ENCODE peak calls at places on chromosomes 11 and 22, in nine cellular contexts. U, I, W, G, M, H, K, C and L are unnamed samples. For H3K4me1, the result is how much of the 10 kb centered on the place peaks cover.

GRCh38 chr11:14347494-14347893 is 11.5 kb downstream of the RRAS2 start:
- DNase-seq in U (no peak), I (no peak), W (no peak), G (no peak), M (no peak), H (no peak), K (no peak), C (no peak), L (no peak)

GRCh38 chr11:95816037-95816436 is 25.7 kb downstream of the CEP57 start:
- DNase-seq in U (no peak), I (no peak), W (no peak), G (no peak), M (no peak), H (no peak), K (no peak), C (no peak), L (no peak)

GRCh38 chr11:69705246-69705856 is 1.5 kb upstream of the FGF19 start:
- DNase-seq in U (no peak), I (no peak), W (no peak), G (no peak), M (no peak), H (no peak), K (no peak), C (no peak), L (no peak)

GRCh38 chr22:42819412-42820069 is 37.5 kb downstream of the ARFGAP3 start:
- DNase-seq in U (no peak), I (peak), W (no peak), G (no peak), M (no peak), H (no peak), K (no peak), C (no peak), L (no peak)

GRCh38 chr11:67996622-67997459 is 7.1 kb downstream of the UNC93B1 start:
- DNase-seq in U (peak), I (peak), W (no peak), G (peak), M (peak), H (peak), K (peak), C (peak), L (no peak)

GRCh38 chr11:133082453-133082781 is 449.9 kb downstream of the OPCML start:
- DNase-seq in U (peak), I (peak), W (no peak), G (peak), M (no peak), H (no peak), K (no peak), C (no peak), L (no peak)

GRCh38 chr11:11416917-11417316 is 63.9 kb upstream of the CSNK2A3 start:
- DNase-seq in U (no peak), I (no peak), W (no peak), G (no peak), M (no peak), H (no peak), K (no peak), C (no peak), L (no peak)

GRCh38 chr11:35115688-35116030 is 23.3 kb upstream of the CD44 start:
- DNase-seq in U (no peak), I (no peak), W (no peak), G (no peak), M (no peak), H (no peak), K (no peak), C (no peak), L (peak)

GRCh38 chr11:126339866-126340434 is 15.5 kb upstream of the ST3GAL4 start:
- DNase-seq in U (peak), I (peak), W (no peak), G (peak), M (no peak), H (peak), K (no peak), C (no peak), L (no peak)

GRCh38 chr11:117073539-117073938 is 24.7 kb downstream of the SIK3 start:
- DNase-seq in U (no peak), I (no peak), W (no peak), G (no peak), M (no peak), H (no peak), K (no peak), C (no peak), L (no peak)

GRCh38 chr11:33557201-33557600 is 143.4 kb downstream of the C11orf91 start:
- DNase-seq in U (no peak), I (no peak), W (no peak), G (no peak), M (no peak), H (peak), K (no peak), C (no peak), L (peak)

GRCh38 chr11:107848345-107848744 is 10.2 kb downstream of the SLC35F2 start:
- DNase-seq in U (no peak), I (no peak), W (no peak), G (no peak), M (no peak), H (peak), K (no peak), C (no peak), L (no peak)

GRCh38 chr22:35482311-35482710 is 58.3 kb upstream of the RASD2 start:
- DNase-seq in U (no peak), I (no peak), W (no peak), G (no peak), M (no peak), H (no peak), K (no peak), C (no peak), L (no peak)

GRCh38 chr11:66068923-66069714 is 953 bp upstream of the PACS1 start:
- DNase-seq in U (peak), I (peak), W (peak), G (peak), M (peak), H (no peak), K (peak), C (no peak), L (peak)

GRCh38 chr11:59556883-59557205 is 45.5 kb downstream of the OR4D9 start:
- DNase-seq in U (no peak), I (no peak), W (no peak), G (no peak), M (no peak), H (peak), K (peak), C (no peak), L (no peak)

GRCh38 chr11:62560566-62561103 is 13.1 kb downstream of the EEF1G start:
- DNase-seq in U (peak), I (peak), W (peak), G (peak), M (peak), H (peak), K (peak), C (peak), L (peak)

GRCh38 chr22:25057013-25057881 is 104.7 kb downstream of the KIAA1671 start:
- DNase-seq in U (peak), I (peak), W (no peak), G (peak), M (peak), H (no peak), K (peak), C (peak), L (no peak)

GRCh38 chr11:3984896-3985295 is 109.7 kb upstream of the RRM1 start:
- DNase-seq in U (no peak), I (no peak), W (no peak), G (no peak), M (no peak), H (no peak), K (peak), C (no peak), L (no peak)

GRCh38 chr11:46119352-46120216 is 1.7 kb downstream of the PHF21A start:
- DNase-seq in U (peak), I (peak), W (peak), G (peak), M (peak), H (peak), K (peak), C (no peak), L (peak)

GRCh38 chr11:64314805-64315561 is 2.4 kb downstream of the TRMT112 start:
- DNase-seq in U (no peak), I (no peak), W (no peak), G (no peak), M (peak), H (peak), K (no peak), C (no peak), L (no peak)

GRCh38 chr11:72751293-72752087 is 718 bp downstream of the ARAP1 start:
- DNase-seq in U (no peak), I (no peak), W (no peak), G (peak), M (no peak), H (no peak), K (peak), C (no peak), L (no peak)

GRCh38 chr11:130427581-130428211 is 713 bp downstream of the ADAMTS8 start:
- DNase-seq in U (no peak), I (no peak), W (no peak), G (no peak), M (peak), H (no peak), K (no peak), C (no peak), L (no peak)

GRCh38 chr11:629237-629583 is 2.2 kb upstream of the SCT start:
- DNase-seq in U (no peak), I (no peak), W (no peak), G (peak), M (no peak), H (no peak), K (no peak), C (no peak), L (no peak)

GRCh38 chr11:58576792-58577440 is 1.3 kb upstream of the LPXN start:
- DNase-seq in U (no peak), I (no peak), W (no peak), G (no peak), M (peak), H (peak), K (peak), C (no peak), L (peak)

GRCh38 chr11:35855685-35856084 is 88.2 kb upstream of the LDLRAD3 start:
- DNase-seq in U (no peak), I (peak), W (no peak), G (no peak), M (no peak), H (no peak), K (no peak), C (no peak), L (no peak)

GRCh38 chr11:128047026-128047425 is 540.3 kb downstream of the ETS1 start:
- DNase-seq in U (no peak), I (no peak), W (no peak), G (no peak), M (no peak), H (no peak), K (no peak), C (no peak), L (no peak)

GRCh38 chr11:64850979-64851567 is 6.6 kb upstream of the CDC42BPG start:
- DNase-seq in U (no peak), I (no peak), W (no peak), G (peak), M (no peak), H (peak), K (peak), C (no peak), L (no peak)

GRCh38 chr11:40241524-40242037 is 1217.9 kb downstream of the LRRC4C start:
- DNase-seq in U (no peak), I (no peak), W (no peak), G (no peak), M (no peak), H (no peak), K (no peak), C (no peak), L (no peak)

GRCh38 chr11:133705873-133706272 is 139.4 kb downstream of the SPATA19 start:
- DNase-seq in U (no peak), I (no peak), W (no peak), G (no peak), M (no peak), H (no peak), K (no peak), C (no peak), L (no peak)

GRCh38 chr11:76159983-76160661 is 46.2 kb downstream of the WNT11 start:
- DNase-seq in U (peak), I (no peak), W (no peak), G (peak), M (no peak), H (no peak), K (no peak), C (no peak), L (no peak)

GRCh38 chr22:39148024-39148726 is 4.3 kb downstream of the CBX7 start:
- DNase-seq in U (no peak), I (no peak), W (no peak), G (no peak), M (peak), H (no peak), K (no peak), C (no peak), L (no peak)

GRCh38 chr11:124070906-124071621 is 29.9 kb upstream of the OR10G7 start:
- DNase-seq in U (peak), I (peak), W (peak), G (peak), M (peak), H (no peak), K (peak), C (peak), L (peak)

GRCh38 chr22:23300476-23300875 is 120.2 kb downstream of the BCR start:
- DNase-seq in U (peak), I (no peak), W (no peak), G (peak), M (no peak), H (no peak), K (no peak), C (no peak), L (no peak)

GRCh38 chr22:27874185-27874584 is 44.9 kb downstream of the PITPNB start:
- DNase-seq in U (no peak), I (no peak), W (no peak), G (no peak), M (no peak), H (no peak), K (no peak), C (no peak), L (no peak)

GRCh38 chr22:27870234-27871191 is 48.5 kb downstream of the PITPNB start:
- DNase-seq in U (no peak), I (no peak), W (no peak), G (no peak), M (no peak), H (no peak), K (no peak), C (no peak), L (no peak)

GRCh38 chr22:27871306-27872014 is 47.6 kb downstream of the PITPNB start:
- DNase-seq in U (no peak), I (no peak), W (no peak), G (no peak), M (no peak), H (no peak), K (no peak), C (no peak), L (no peak)

GRCh38 chr22:27873476-27873875 is 45.6 kb downstream of the PITPNB start:
- DNase-seq in U (peak), I (peak), W (no peak), G (no peak), M (no peak), H (no peak), K (no peak), C (no peak), L (no peak)

DNA sequence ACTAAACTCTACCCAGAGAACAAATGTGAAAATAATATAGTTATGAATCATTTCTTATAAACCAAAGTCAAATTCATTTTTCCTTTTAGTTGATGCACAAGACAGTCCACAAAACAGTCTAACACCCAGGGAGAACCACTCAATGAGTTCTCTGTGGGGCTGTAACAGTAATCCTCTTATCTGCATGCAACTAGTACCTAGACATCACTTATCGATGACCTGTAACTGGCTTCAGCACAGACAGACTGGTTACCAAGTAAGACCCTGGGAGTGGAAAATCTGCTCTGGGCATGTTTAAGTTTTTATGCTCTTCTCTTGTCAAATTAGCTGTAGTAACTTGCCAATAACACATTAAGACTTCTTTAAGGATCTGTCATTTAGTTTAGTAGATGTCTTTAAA is 46.6 kb downstream of the PITPNB start:
- DNase-seq in U (no peak), I (no peak), W (no peak), G (no peak), M (no peak), H (no peak), K (no peak), C (no peak), L (no peak)
- H3K4me1 ChIP-seq in U (under half), I (half or more), W (under half), G (under half), M (under half), H (under half), K (under half), C (under half), L (under half)

DNA sequence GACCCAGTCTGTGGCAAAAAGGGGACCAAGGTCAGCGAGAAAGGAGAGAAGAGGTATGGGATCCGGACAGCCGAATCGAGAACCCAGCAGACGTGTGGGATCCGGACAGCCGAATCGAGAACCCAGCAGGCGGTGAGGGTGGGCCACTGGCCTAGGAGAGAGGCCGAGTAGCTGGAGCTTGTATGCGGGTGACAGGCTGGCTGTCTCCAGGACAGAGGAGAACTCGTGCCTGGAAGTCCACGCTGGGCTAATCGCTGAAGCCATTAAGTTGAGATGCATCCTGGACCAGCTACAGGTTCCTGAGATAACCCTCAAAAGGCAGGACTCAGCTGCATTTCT is 6.0 kb downstream of the CERK start:
- DNase-seq in U (no peak), I (no peak), W (no peak), G (peak), M (no peak), H (no peak), K (no peak), C (no peak), L (no peak)
- H3K4me1 ChIP-seq in U (half or more), I (under half), W (half or more), G (half or more), M (under half), H (under half), K (half or more), C (under half), L (under half)

GRCh38 chr11:47714554-47715081 is 551 bp downstream of the AGBL2 start:
- DNase-seq in U (no peak), I (peak), W (peak), G (no peak), M (no peak), H (no peak), K (peak), C (no peak), L (peak)

GRCh38 chr11:47715082-47715669 is at the start of gene AGBL2:
- DNase-seq in U (peak), I (peak), W (peak), G (peak), M (peak), H (peak), K (peak), C (no peak), L (no peak)

GRCh38 chr11:47711225-47711624 is 3.9 kb downstream of the AGBL2 start:
- DNase-seq in U (no peak), I (no peak), W (no peak), G (no peak), M (no peak), H (no peak), K (no peak), C (no peak), L (no peak)

GRCh38 chr11:47716692-47717091 is 1.5 kb upstream of the AGBL2 start:
- DNase-seq in U (no peak), I (no peak), W (no peak), G (no peak), M (no peak), H (no peak), K (no peak), C (no peak), L (no peak)

GRCh38 chr11:47711816-47712215 is 3.4 kb downstream of the AGBL2 start:
- DNase-seq in U (no peak), I (no peak), W (no peak), G (no peak), M (no peak), H (no peak), K (no peak), C (no peak), L (no peak)
- H3K4me1 ChIP-seq in U (under half), I (under half), W (under half), G (under half), M (under half), H (under half), K (under half), C (under half), L (under half)

GRCh38 chr11:13220148-13220547 is 57.4 kb upstream of the BMAL1 start:
- DNase-seq in U (no peak), I (no peak), W (no peak), G (no peak), M (no peak), H (no peak), K (no peak), C (no peak), L (no peak)

GRCh38 chr11:13214276-13214865 is 63.2 kb upstream of the BMAL1 start:
- DNase-seq in U (no peak), I (no peak), W (no peak), G (no peak), M (peak), H (no peak), K (no peak), C (no peak), L (no peak)

GRCh38 chr11:13210424-13210823 is 67.2 kb upstream of the BMAL1 start:
- DNase-seq in U (peak), I (peak), W (peak), G (no peak), M (peak), H (peak), K (peak), C (peak), L (peak)

GRCh38 chr11:13216019-13217006 is 61.3 kb upstream of the BMAL1 start:
- DNase-seq in U (no peak), I (no peak), W (no peak), G (peak), M (no peak), H (peak), K (no peak), C (peak), L (peak)

DNA sequence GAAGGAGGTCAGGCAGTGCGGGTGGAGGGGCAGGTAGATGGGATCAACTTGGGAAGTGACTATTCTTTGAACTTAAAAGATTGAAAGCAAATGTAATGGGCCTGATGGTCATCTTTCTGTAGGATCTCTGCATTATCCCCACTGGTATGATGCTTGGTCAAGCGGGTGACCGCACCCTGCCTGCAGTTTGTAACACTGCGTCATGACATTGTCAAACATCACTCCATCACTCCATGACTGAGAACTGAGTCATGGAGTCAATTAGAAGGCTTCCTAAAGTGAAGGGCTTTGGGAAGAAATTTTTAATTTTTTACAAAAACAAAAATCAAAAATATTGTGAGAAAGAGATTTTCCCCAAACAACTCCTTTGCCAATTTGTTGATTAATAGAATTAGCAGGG is 62.4 kb upstream of the BMAL1 start:
- DNase-seq in U (no peak), I (no peak), W (no peak), G (no peak), M (no peak), H (peak), K (no peak), C (peak), L (peak)
- H3K4me1 ChIP-seq in U (under half), I (under half), W (under half), G (under half), M (under half), H (under half), K (under half), C (half or more), L (under half)